ENCODE peak calls at places on chromosomes 3 and 15, in six cellular contexts. T, J, O, F, D and H are unnamed samples.

GRCh38 chr15:24954783-24955548 is at the start of the genes SNRPN and SNURF:
- DNase-seq in O (no peak), D (peak), T (peak), F (peak), J (peak), H (peak)

GRCh38 chr3:23442598-23443383 is 239.7 kb downstream of the UBE2E2 start:
- DNase-seq in F (peak), O (no peak), T (no peak), D (no peak), J (no peak), H (no peak)

GRCh38 chr15:65451989-65452388 is 29.2 kb upstream of the IGDCC4 start:
- DNase-seq in D (no peak), J (no peak), O (no peak), F (no peak), T (no peak), H (no peak)

GRCh38 chr3:78668302-78668701 is 1099.5 kb downstream of the ROBO1 start:
- DNase-seq in O (no peak), J (no peak), F (no peak), D (no peak), T (no peak), H (no peak)

GRCh38 chr15:79132770-79133169 is 42.2 kb upstream of the RASGRF1 start:
- DNase-seq in T (no peak), F (no peak), O (no peak), J (no peak), D (no peak), H (no peak)

GRCh38 chr3:192888121-192888520 is 29.5 kb downstream of the MB21D2 start:
- DNase-seq in F (no peak), O (no peak), T (no peak), J (no peak), D (no peak), H (no peak)

GRCh38 chr3:98829246-98829832 is 66.2 kb downstream of the ST3GAL6 start:
- DNase-seq in J (no peak), F (no peak), T (no peak), D (no peak), O (no peak), H (no peak)

GRCh38 chr3:14121859-14122258 is 2.8 kb downstream of the CHCHD4 start:
- DNase-seq in D (no peak), O (no peak), T (no peak), F (no peak), J (no peak), H (no peak)

GRCh38 chr3:60053518-60054265 is 1003.9 kb upstream of the CFAP20DC start:
- DNase-seq in J (no peak), D (no peak), O (no peak), F (no peak), T (no peak), H (no peak)

GRCh38 chr15:61824291-61824690 is 236.0 kb downstream of the VPS13C start:
- DNase-seq in O (no peak), D (no peak), T (no peak), F (no peak), J (no peak), H (no peak)